ENCODE peak calls at places on chromosomes 12 and 14, in five cellular contexts. A is psoas muscle; Z is CD4-positive, CD25-positive, alpha-beta regulatory T cell; P is left ventricle myocardium inferior; H is NAMALWA. Q is an unnamed sample.

GRCh38 chr12:49582201-49582600 is 14.3 kb upstream of the MCRS1 start:
- DNase-seq in P (no peak), A (no peak), Z (no peak), H (no peak), Q (no peak)

GRCh38 chr12:116319851-116320621 is 42.5 kb upstream of the MED13L start:
- DNase-seq in H (no peak), Z (no peak), P (peak), A (peak), Q (peak)

GRCh38 chr12:99154264-99154982 is 493.1 kb upstream of the GARIN6 start:
- DNase-seq in H (no peak), P (no peak), Z (no peak), A (no peak), Q (no peak)

GRCh38 chr12:17020765-17021164 is 414.8 kb upstream of the LMO3 start:
- DNase-seq in P (no peak), A (no peak), H (no peak), Z (no peak), Q (no peak)

GRCh38 chr12:56414401-56414800 is 34.8 kb downstream of the TIMELESS start:
- DNase-seq in P (no peak), H (no peak), Z (no peak), A (no peak), Q (no peak)

GRCh38 chr12:64412458-64412857 is 8.3 kb downstream of the XPOT start:
- DNase-seq in A (no peak), H (no peak), P (no peak), Z (no peak), Q (no peak)

GRCh38 chr14:25371053-25371452 is 321.1 kb upstream of the STXBP6 start:
- DNase-seq in H (no peak), Z (no peak), A (no peak), P (no peak), Q (no peak)

GRCh38 chr12:120901818-120902217 is 2.3 kb downstream of the SPPL3 start:
- DNase-seq in Z (no peak), A (no peak), P (no peak), H (no peak), Q (no peak)

GRCh38 chr12:1847411-1847810 is 27.0 kb downstream of the LRTM2 start:
- DNase-seq in H (no peak), A (no peak), P (no peak), Z (no peak), Q (peak)

GRCh38 chr12:114921796-114922195 is 237.8 kb upstream of the TBX3 start:
- DNase-seq in H (no peak), A (no peak), P (no peak), Z (no peak), Q (peak)

GRCh38 chr12:95085612-95086011 is 12.2 kb upstream of the NR2C1 start:
- DNase-seq in P (no peak), A (no peak), H (no peak), Z (no peak), Q (no peak)

GRCh38 chr12:3089588-3089987 is 12.4 kb downstream of the TSPAN9 start:
- DNase-seq in H (no peak), Z (no peak), P (no peak), A (no peak), Q (no peak)

GRCh38 chr14:75196064-75196463 is 19.7 kb upstream of the TMED10 start:
- DNase-seq in P (no peak), Z (no peak), H (no peak), A (no peak), Q (no peak)

GRCh38 chr14:105862581-105863239 is 336.3 kb downstream of the TMEM121 start:
- DNase-seq in Z (no peak), H (peak), P (no peak), A (no peak), Q (no peak)

GRCh38 chr14:31943861-31944255 is 133.2 kb upstream of the ARHGAP5 start:
- DNase-seq in H (no peak), P (no peak), Z (no peak), A (no peak), Q (no peak)

GRCh38 chr14:64210211-64210610 is 84.0 kb downstream of the ESR2 start:
- DNase-seq in A (no peak), P (no peak), H (no peak), Z (no peak), Q (no peak)

GRCh38 chr14:74618078-74618952 is 6.3 kb upstream of the LTBP2 start:
- DNase-seq in P (no peak), A (peak), H (peak), Z (peak), Q (peak)

GRCh38 chr14:100400115-100400514 is 77.0 kb downstream of the SLC25A47 start:
- DNase-seq in Z (no peak), P (no peak), A (no peak), H (no peak), Q (no peak)

GRCh38 chr12:107207931-107208515 is 114.7 kb upstream of the CRY1 start:
- DNase-seq in A (no peak), Z (no peak), H (no peak), P (no peak), Q (no peak)

GRCh38 chr12:42641231-42641630 is 51.7 kb upstream of the PRICKLE1 start:
- DNase-seq in P (no peak), H (no peak), A (no peak), Z (no peak), Q (no peak)

GRCh38 chr14:101123639-101124525 is 220.4 kb upstream of the RTL1 start:
- DNase-seq in P (no peak), H (no peak), A (peak), Z (no peak), Q (no peak)

GRCh38 chr12:6424008-6424347 is 20.8 kb upstream of the CD27 start:
- DNase-seq in P (no peak), H (no peak), A (no peak), Z (no peak), Q (no peak)

GRCh38 chr14:102545461-102546265 is 36.1 kb upstream of the ANKRD9 start:
- DNase-seq in H (no peak), Z (no peak), A (no peak), P (no peak), Q (no peak)

GRCh38 chr14:63848890-63849289 is 3.9 kb upstream of the SYNE2 start:
- DNase-seq in H (no peak), A (no peak), P (no peak), Z (no peak), Q (no peak)

GRCh38 chr14:102893452-102893851 is 29.0 kb upstream of the AMN start:
- DNase-seq in P (peak), Z (no peak), H (no peak), A (peak), Q (peak)

GRCh38 chr14:81767266-81767987 is 233.8 kb upstream of the SEL1L start:
- DNase-seq in Z (no peak), H (no peak), P (no peak), A (no peak), Q (peak)

GRCh38 chr12:122867701-122868461 is 28.0 kb downstream of the VPS37B start:
- DNase-seq in H (peak), A (peak), P (peak), Z (no peak), Q (peak)

GRCh38 chr14:50812180-50812579 is 18.8 kb downstream of the NIN start:
- DNase-seq in H (no peak), P (no peak), A (no peak), Z (no peak), Q (no peak)

GRCh38 chr12:69688021-69688420 is 11.1 kb downstream of the BEST3 start:
- DNase-seq in A (no peak), Z (no peak), P (no peak), H (no peak), Q (no peak)

GRCh38 chr12:68521321-68521839 is 89.3 kb upstream of the RAP1B start:
- DNase-seq in Z (no peak), P (no peak), A (no peak), H (no peak), Q (no peak)

GRCh38 chr14:75479770-75480600 is 42.3 kb upstream of the BATF start:
- DNase-seq in H (no peak), A (no peak), P (no peak), Z (no peak), Q (no peak)

GRCh38 chr12:42056130-42056529 is 88.5 kb downstream of the GXYLT1 start:
- DNase-seq in H (peak), A (no peak), Z (no peak), P (no peak), Q (peak)

Q was measured in NB4.